ENCODE peak calls at places on chromosomes 5 and 9, in ten cellular contexts. Y is Calu3; B is iPS DF 6.9; K is stimulated activated CD8-positive, alpha-beta memory T cell treated with anti-CD3 and anti-CD28 coated beads, Interleukin-12 subunit alpha, Interleukin-12 subunit beta, amount 100 ng/mL, for 1 hour; Z is kidney tubule cell; N is NCI-H1092; M is activated gamma-delta T cell treated with Interleukin-2 at 50 U/mL for 16 hours; L is stimulated activated effector memory CD8-positive, alpha-beta T cell treated with anti-CD3 and anti-CD28 coated beads, Interleukin-12 subunit alpha, Interleukin-12 subunit beta, amount 100 ng/mL, for 72 hours; O is anterior cingulate cortex; T is iPS-NIHi11. G is an unnamed sample.

GRCh38 chr9:90900130-90900529 is 98.5 kb downstream of the SYK start:
- DNase-seq in Y (no peak), B (no peak), K (no peak), Z (no peak), N (no peak), M (no peak), L (no peak), O (no peak), T (peak; percentile 52), G (no peak)

GRCh38 chr5:158456756-158457155 is 597.8 kb upstream of the CLINT1 start:
- DNase-seq in Y (no peak), B (no peak), K (no peak), Z (peak; percentile 90), N (no peak), M (no peak), L (no peak), O (no peak), T (no peak), G (no peak)

GRCh38 chr5:77630246-77631165 is 8.0 kb downstream of the OTP start:
- DNase-seq in Y (peak; percentile 94), B (no peak), K (no peak), Z (peak; percentile 50), N (peak; percentile 12), M (no peak), L (no peak), O (no peak), T (peak; percentile 77), G (peak; percentile 89)

GRCh38 chr5:139725073-139725830 is 70.4 kb upstream of the PSD2 start:
- DNase-seq in Y (peak; percentile 62), B (no peak), K (no peak), Z (peak; percentile 92), N (no peak), M (no peak), L (no peak), O (no peak), T (peak; percentile 59), G (no peak)

GRCh38 chr9:136059851-136060670 is 35.0 kb downstream of the NACC2 start:
- DNase-seq in Y (no peak), B (no peak), K (no peak), Z (no peak), N (no peak), M (no peak), L (no peak), O (no peak), T (no peak), G (no peak)

GRCh38 chr9:89095755-89096154 is 82.9 kb downstream of the SHC3 start:
- DNase-seq in Y (no peak), B (no peak), K (no peak), Z (no peak), N (no peak), M (no peak), L (no peak), O (no peak), T (no peak), G (no peak)

GRCh38 chr9:73149371-73150067 is 2.1 kb upstream of the ANXA1 start:
- DNase-seq in Y (no peak), B (no peak), K (no peak), Z (peak; percentile 84), N (no peak), M (no peak), L (no peak), O (no peak), T (no peak), G (peak; percentile 89)

GRCh38 chr9:88952086-88952615 is 39.1 kb upstream of the S1PR3 start:
- DNase-seq in Y (no peak), B (no peak), K (no peak), Z (no peak), N (no peak), M (no peak), L (no peak), O (peak; percentile 18), T (no peak), G (no peak)

GRCh38 chr9:1083325-1083913 is 33.3 kb downstream of the DMRT2 start:
- DNase-seq in Y (no peak), B (no peak), K (no peak), Z (peak; percentile 6), N (no peak), M (no peak), L (no peak), O (peak; percentile 59), T (peak; percentile 68), G (peak; percentile 39)

GRCh38 chr9:121625590-121625989 is 25.8 kb upstream of the DAB2IP start:
- DNase-seq in Y (no peak), B (no peak), K (no peak), Z (no peak), N (no peak), M (no peak), L (no peak), O (no peak), T (no peak), G (no peak)

GRCh38 chr5:43000198-43000840 is 39.8 kb downstream of the ANXA2R start:
- DNase-seq in Y (peak; percentile 60), B (no peak), K (no peak), Z (peak; percentile 52), N (no peak), M (no peak), L (no peak), O (no peak), T (peak; percentile 20), G (peak; percentile 7)

GRCh38 chr5:159199780-159200179 is 9.6 kb downstream of the RNF145 start:
- DNase-seq in Y (no peak), B (no peak), K (no peak), Z (no peak), N (no peak), M (no peak), L (no peak), O (no peak), T (no peak), G (no peak)

GRCh38 chr5:111461261-111461671 is 51.1 kb downstream of the STARD4 start:
- DNase-seq in Y (no peak), B (peak; percentile 13), K (no peak), Z (peak; percentile 30), N (no peak), M (no peak), L (no peak), O (no peak), T (peak; percentile 65), G (peak; percentile 93)

GRCh38 chr5:137621861-137622823 is 113.7 kb downstream of the KLHL3 start:
- DNase-seq in Y (no peak), B (no peak), K (no peak), Z (peak; percentile 81), N (no peak), M (no peak), L (no peak), O (no peak), T (no peak), G (no peak)

GRCh38 chr5:166093312-166093711 is 2198.1 kb upstream of the WWC1 start:
- DNase-seq in Y (no peak), B (no peak), K (no peak), Z (no peak), N (no peak), M (no peak), L (no peak), O (no peak), T (no peak), G (no peak)

GRCh38 chr9:136328622-136329041 is 1.3 kb downstream of the GPSM1 start:
- DNase-seq in Y (no peak), B (no peak), K (no peak), Z (no peak), N (no peak), M (no peak), L (no peak), O (no peak), T (peak; percentile 63), G (no peak)

GRCh38 chr9:85278769-85279168 is 463.0 kb downstream of the AGTPBP1 start:
- DNase-seq in Y (no peak), B (no peak), K (no peak), Z (no peak), N (no peak), M (no peak), L (no peak), O (no peak), T (no peak), G (no peak)

GRCh38 chr9:78882501-78882900 is 585.6 kb downstream of the PSAT1 start:
- DNase-seq in Y (no peak), B (no peak), K (no peak), Z (no peak), N (no peak), M (no peak), L (no peak), O (no peak), T (no peak), G (no peak)